ENCODE peak calls at places on chromosome 16, in ten cellular contexts. One of them, this sample, is unnamed.

GRCh38 chr16:84617068-84617630 is 729 bp downstream of the COTL1 start:
- DNase-seq in GM12864: no peak
- DNase-seq in neural progenitor cell: peak
- DNase-seq in dorsolateral prefrontal cortex: peak
- DNase-seq in endothelial cell: no peak
- DNase-seq in AG04449: no peak
- DNase-seq in cardiac muscle cell: no peak
- DNase-seq in HFFc6: no peak
- DNase-seq in CD4-positive, alpha-beta T cell: peak
- DNase-seq in A549: no peak
- DNase-seq in this sample: no peak

GRCh38 chr16:8886593-8887437 is 4.7 kb downstream of the LITAFD start:
- DNase-seq in dorsolateral prefrontal cortex: no peak
- DNase-seq in CD4-positive, alpha-beta T cell: no peak
- DNase-seq in GM12864: no peak
- DNase-seq in AG04449: no peak
- DNase-seq in neural progenitor cell: no peak
- DNase-seq in endothelial cell: no peak
- DNase-seq in cardiac muscle cell: no peak
- DNase-seq in A549: no peak
- DNase-seq in HFFc6: no peak
- DNase-seq in this sample: no peak

GRCh38 chr16:9429946-9430345 is 338.5 kb downstream of the HAPSTR1 start:
- DNase-seq in A549: no peak
- DNase-seq in endothelial cell: no peak
- DNase-seq in CD4-positive, alpha-beta T cell: no peak
- DNase-seq in GM12864: no peak
- DNase-seq in neural progenitor cell: no peak
- DNase-seq in cardiac muscle cell: no peak
- DNase-seq in AG04449: no peak
- DNase-seq in dorsolateral prefrontal cortex: no peak
- DNase-seq in HFFc6: no peak
- DNase-seq in this sample: no peak

GRCh38 chr16:15477802-15478201 is 43.4 kb downstream of the BMERB1 start:
- DNase-seq in HFFc6: no peak
- DNase-seq in neural progenitor cell: no peak
- DNase-seq in A549: no peak
- DNase-seq in GM12864: no peak
- DNase-seq in cardiac muscle cell: no peak
- DNase-seq in dorsolateral prefrontal cortex: no peak
- DNase-seq in CD4-positive, alpha-beta T cell: no peak
- DNase-seq in endothelial cell: no peak
- DNase-seq in AG04449: no peak
- DNase-seq in this sample: no peak

GRCh38 chr16:1308036-1308976 is 1.1 kb upstream of the UBE2I start:
- DNase-seq in CD4-positive, alpha-beta T cell: no peak
- DNase-seq in dorsolateral prefrontal cortex: no peak
- DNase-seq in HFFc6: peak
- DNase-seq in AG04449: no peak
- DNase-seq in A549: peak
- DNase-seq in endothelial cell: no peak
- DNase-seq in neural progenitor cell: no peak
- DNase-seq in GM12864: no peak
- DNase-seq in cardiac muscle cell: no peak
- DNase-seq in this sample: no peak

GRCh38 chr16:17470871-17471744 is at the start of gene XYLT1:
- DNase-seq in A549: no peak
- DNase-seq in neural progenitor cell: peak
- DNase-seq in dorsolateral prefrontal cortex: no peak
- DNase-seq in cardiac muscle cell: peak
- DNase-seq in AG04449: peak
- DNase-seq in CD4-positive, alpha-beta T cell: peak
- DNase-seq in GM12864: no peak
- DNase-seq in HFFc6: peak
- DNase-seq in endothelial cell: peak
- DNase-seq in this sample: peak

GRCh38 chr16:64269756-64270155 is 852.1 kb downstream of the CDH11 start:
- DNase-seq in cardiac muscle cell: no peak
- DNase-seq in A549: no peak
- DNase-seq in dorsolateral prefrontal cortex: no peak
- DNase-seq in neural progenitor cell: no peak
- DNase-seq in GM12864: no peak
- DNase-seq in endothelial cell: no peak
- DNase-seq in CD4-positive, alpha-beta T cell: no peak
- DNase-seq in HFFc6: no peak
- DNase-seq in AG04449: no peak
- DNase-seq in this sample: no peak

GRCh38 chr16:82056550-82056896 is 21.5 kb downstream of the HSD17B2 start:
- DNase-seq in neural progenitor cell: no peak
- DNase-seq in HFFc6: no peak
- DNase-seq in cardiac muscle cell: no peak
- DNase-seq in A549: no peak
- DNase-seq in GM12864: no peak
- DNase-seq in CD4-positive, alpha-beta T cell: no peak
- DNase-seq in dorsolateral prefrontal cortex: no peak
- DNase-seq in AG04449: no peak
- DNase-seq in endothelial cell: no peak
- DNase-seq in this sample: no peak

GRCh38 chr16:54605536-54606066 is 319.0 kb upstream of the IRX3 start:
- DNase-seq in cardiac muscle cell: no peak
- DNase-seq in dorsolateral prefrontal cortex: no peak
- DNase-seq in AG04449: no peak
- DNase-seq in neural progenitor cell: no peak
- DNase-seq in GM12864: no peak
- DNase-seq in CD4-positive, alpha-beta T cell: no peak
- DNase-seq in A549: no peak
- DNase-seq in endothelial cell: no peak
- DNase-seq in HFFc6: no peak
- DNase-seq in this sample: no peak

GRCh38 chr16:19860146-19861030 is 24.3 kb downstream of the GPRC5B start:
- DNase-seq in HFFc6: no peak
- DNase-seq in cardiac muscle cell: peak
- DNase-seq in GM12864: no peak
- DNase-seq in endothelial cell: no peak
- DNase-seq in A549: no peak
- DNase-seq in dorsolateral prefrontal cortex: no peak
- DNase-seq in neural progenitor cell: peak
- DNase-seq in AG04449: no peak
- DNase-seq in CD4-positive, alpha-beta T cell: no peak
- DNase-seq in this sample: no peak

GRCh38 chr16:87678618-87679017 is 76.3 kb downstream of the JPH3 start:
- DNase-seq in cardiac muscle cell: no peak
- DNase-seq in endothelial cell: no peak
- DNase-seq in dorsolateral prefrontal cortex: no peak
- DNase-seq in neural progenitor cell: no peak
- DNase-seq in HFFc6: no peak
- DNase-seq in GM12864: no peak
- DNase-seq in CD4-positive, alpha-beta T cell: no peak
- DNase-seq in A549: peak
- DNase-seq in AG04449: no peak
- DNase-seq in this sample: no peak

GRCh38 chr16:55949518-55949917 is 74.3 kb upstream of the CES5A start:
- DNase-seq in GM12864: no peak
- DNase-seq in CD4-positive, alpha-beta T cell: no peak
- DNase-seq in cardiac muscle cell: no peak
- DNase-seq in dorsolateral prefrontal cortex: no peak
- DNase-seq in endothelial cell: no peak
- DNase-seq in AG04449: no peak
- DNase-seq in HFFc6: peak
- DNase-seq in A549: peak
- DNase-seq in neural progenitor cell: no peak
- DNase-seq in this sample: no peak

GRCh38 chr16:85994492-85995433 is 95.8 kb downstream of the IRF8 start:
- DNase-seq in cardiac muscle cell: no peak
- DNase-seq in dorsolateral prefrontal cortex: no peak
- DNase-seq in A549: no peak
- DNase-seq in CD4-positive, alpha-beta T cell: no peak
- DNase-seq in HFFc6: no peak
- DNase-seq in GM12864: no peak
- DNase-seq in AG04449: no peak
- DNase-seq in endothelial cell: no peak
- DNase-seq in neural progenitor cell: peak
- DNase-seq in this sample: no peak

DNA sequence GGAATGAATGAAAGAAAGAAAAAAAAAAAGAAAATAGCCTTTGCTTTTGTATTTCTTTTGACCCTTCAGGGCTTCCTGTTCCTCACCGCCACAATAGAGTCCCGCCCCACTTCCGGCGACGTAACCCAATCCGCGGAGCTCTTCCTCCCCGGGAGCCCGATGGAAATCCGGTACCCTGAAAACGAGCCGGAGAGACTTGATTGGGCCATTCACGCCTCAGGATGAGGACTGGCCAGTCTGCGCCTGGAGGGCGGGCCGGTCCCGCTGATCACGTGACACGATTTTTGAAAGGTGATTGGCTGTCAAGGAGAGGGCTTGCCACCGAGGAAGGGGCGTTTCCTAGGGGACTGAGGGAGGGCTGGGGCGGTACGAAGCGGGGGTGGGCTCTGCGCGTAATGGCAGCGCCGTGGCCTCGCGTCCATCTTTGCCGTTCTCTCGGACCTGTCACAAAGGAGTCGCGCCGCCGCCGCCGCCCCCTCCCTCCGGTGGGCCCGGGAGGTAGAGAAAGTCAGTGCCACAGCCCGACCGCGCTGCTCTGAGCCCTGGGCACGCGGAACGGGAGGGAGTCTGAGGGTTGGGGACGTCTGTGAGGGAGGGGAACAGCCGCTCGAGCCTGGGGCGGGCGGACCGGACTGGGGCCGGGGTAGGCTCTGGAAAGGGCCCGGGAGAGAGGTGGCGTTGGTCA is at the start of the genes PSME3IP1 and RSPRY1:
- DNase-seq in A549: peak
- DNase-seq in dorsolateral prefrontal cortex: peak
- DNase-seq in cardiac muscle cell: peak
- DNase-seq in neural progenitor cell: peak
- DNase-seq in HFFc6: peak
- DNase-seq in CD4-positive, alpha-beta T cell: peak
- DNase-seq in AG04449: peak
- DNase-seq in endothelial cell: peak
- DNase-seq in GM12864: peak
- DNase-seq in this sample: peak
- TF ChIP-seq CTCF in A549: no peak
- TF ChIP-seq CTCF in dorsolateral prefrontal cortex: no peak
- TF ChIP-seq CTCF in cardiac muscle cell: no peak
- TF ChIP-seq CTCF in neural progenitor cell: no peak
- TF ChIP-seq CTCF in HFFc6: no peak
- TF ChIP-seq CTCF in CD4-positive, alpha-beta T cell: no peak
- TF ChIP-seq CTCF in AG04449: no peak
- TF ChIP-seq CTCF in endothelial cell: no peak
- TF ChIP-seq CTCF in GM12864: no peak
- TF ChIP-seq CTCF in this sample: no peak

GRCh38 chr16:67919618-67920210 is 11.9 kb downstream of the CTRL start:
- DNase-seq in A549: no peak
- DNase-seq in CD4-positive, alpha-beta T cell: no peak
- DNase-seq in cardiac muscle cell: no peak
- DNase-seq in neural progenitor cell: no peak
- DNase-seq in AG04449: no peak
- DNase-seq in dorsolateral prefrontal cortex: no peak
- DNase-seq in endothelial cell: no peak
- DNase-seq in GM12864: no peak
- DNase-seq in HFFc6: no peak
- DNase-seq in this sample: no peak
- TF ChIP-seq CTCF in A549: no peak
- TF ChIP-seq CTCF in CD4-positive, alpha-beta T cell: no peak
- TF ChIP-seq CTCF in cardiac muscle cell: no peak
- TF ChIP-seq CTCF in neural progenitor cell: no peak
- TF ChIP-seq CTCF in AG04449: no peak
- TF ChIP-seq CTCF in dorsolateral prefrontal cortex: no peak
- TF ChIP-seq CTCF in endothelial cell: no peak
- TF ChIP-seq CTCF in GM12864: peak
- TF ChIP-seq CTCF in HFFc6: peak
- TF ChIP-seq CTCF in this sample: no peak

GRCh38 chr16:24541534-24541933 is 2.2 kb downstream of the RBBP6 start:
- DNase-seq in AG04449: no peak
- DNase-seq in HFFc6: no peak
- DNase-seq in A549: no peak
- DNase-seq in dorsolateral prefrontal cortex: no peak
- DNase-seq in CD4-positive, alpha-beta T cell: no peak
- DNase-seq in cardiac muscle cell: no peak
- DNase-seq in neural progenitor cell: no peak
- DNase-seq in GM12864: no peak
- DNase-seq in endothelial cell: no peak
- DNase-seq in this sample: no peak
- TF ChIP-seq CTCF in AG04449: no peak
- TF ChIP-seq CTCF in HFFc6: no peak
- TF ChIP-seq CTCF in A549: no peak
- TF ChIP-seq CTCF in dorsolateral prefrontal cortex: no peak
- TF ChIP-seq CTCF in CD4-positive, alpha-beta T cell: no peak
- TF ChIP-seq CTCF in cardiac muscle cell: no peak
- TF ChIP-seq CTCF in neural progenitor cell: no peak
- TF ChIP-seq CTCF in GM12864: no peak
- TF ChIP-seq CTCF in endothelial cell: no peak
- TF ChIP-seq CTCF in this sample: no peak

GRCh38 chr16:71565812-71566700 is 10.8 kb downstream of the TAT start:
- DNase-seq in endothelial cell: no peak
- DNase-seq in neural progenitor cell: no peak
- DNase-seq in HFFc6: no peak
- DNase-seq in cardiac muscle cell: no peak
- DNase-seq in GM12864: no peak
- DNase-seq in dorsolateral prefrontal cortex: no peak
- DNase-seq in A549: no peak
- DNase-seq in AG04449: no peak
- DNase-seq in CD4-positive, alpha-beta T cell: no peak
- DNase-seq in this sample: no peak

GRCh38 chr16:71568541-71568940 is 8.4 kb downstream of the TAT start:
- DNase-seq in A549: no peak
- DNase-seq in AG04449: no peak
- DNase-seq in HFFc6: no peak
- DNase-seq in endothelial cell: no peak
- DNase-seq in CD4-positive, alpha-beta T cell: no peak
- DNase-seq in neural progenitor cell: no peak
- DNase-seq in cardiac muscle cell: peak
- DNase-seq in GM12864: no peak
- DNase-seq in dorsolateral prefrontal cortex: no peak
- DNase-seq in this sample: no peak

GRCh38 chr16:71570143-71570542 is 6.7 kb downstream of the TAT start:
- DNase-seq in endothelial cell: no peak
- DNase-seq in A549: no peak
- DNase-seq in CD4-positive, alpha-beta T cell: no peak
- DNase-seq in AG04449: no peak
- DNase-seq in dorsolateral prefrontal cortex: no peak
- DNase-seq in neural progenitor cell: no peak
- DNase-seq in HFFc6: no peak
- DNase-seq in GM12864: no peak
- DNase-seq in cardiac muscle cell: no peak
- DNase-seq in this sample: no peak

GRCh38 chr16:71569621-71570020 is 7.3 kb downstream of the TAT start:
- DNase-seq in neural progenitor cell: no peak
- DNase-seq in CD4-positive, alpha-beta T cell: no peak
- DNase-seq in cardiac muscle cell: no peak
- DNase-seq in HFFc6: no peak
- DNase-seq in A549: no peak
- DNase-seq in endothelial cell: no peak
- DNase-seq in GM12864: no peak
- DNase-seq in AG04449: no peak
- DNase-seq in dorsolateral prefrontal cortex: no peak
- DNase-seq in this sample: no peak

DNA sequence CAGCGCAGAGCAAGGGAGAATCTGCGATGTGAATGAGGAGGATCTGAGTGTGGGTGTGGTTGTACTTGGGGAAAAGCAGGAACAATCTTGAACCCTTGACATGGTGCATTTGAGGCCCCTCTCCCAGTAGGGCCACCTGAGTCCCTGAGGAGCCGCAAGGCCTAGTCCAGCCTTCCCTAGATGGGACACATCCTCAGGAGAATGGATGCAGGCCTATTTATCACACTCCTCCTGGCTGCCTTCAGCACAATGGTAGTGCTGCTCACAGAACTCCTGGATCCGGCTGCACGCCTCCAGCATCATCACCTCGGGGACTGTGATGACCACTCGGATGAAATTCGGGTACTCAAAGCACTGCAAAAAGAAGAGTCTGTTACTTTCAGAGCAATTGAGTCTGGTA is 9.0 kb downstream of the TAT start:
- DNase-seq in cardiac muscle cell: no peak
- DNase-seq in endothelial cell: no peak
- DNase-seq in CD4-positive, alpha-beta T cell: no peak
- DNase-seq in A549: no peak
- DNase-seq in dorsolateral prefrontal cortex: no peak
- DNase-seq in GM12864: no peak
- DNase-seq in HFFc6: no peak
- DNase-seq in neural progenitor cell: no peak
- DNase-seq in AG04449: no peak
- DNase-seq in this sample: no peak
- TF ChIP-seq CTCF in cardiac muscle cell: no peak
- TF ChIP-seq CTCF in endothelial cell: no peak
- TF ChIP-seq CTCF in CD4-positive, alpha-beta T cell: no peak
- TF ChIP-seq CTCF in A549: no peak
- TF ChIP-seq CTCF in dorsolateral prefrontal cortex: no peak
- TF ChIP-seq CTCF in GM12864: no peak
- TF ChIP-seq CTCF in HFFc6: no peak
- TF ChIP-seq CTCF in neural progenitor cell: no peak
- TF ChIP-seq CTCF in AG04449: no peak
- TF ChIP-seq CTCF in this sample: no peak